ENCODE peak calls at places on chromosomes 4 and X, in six cellular contexts. A, F, C, K, T and V are unnamed samples.
A peak's percentile ranks its signal among the peaks of the same experiment; 100 is the strongest.

GRCh38 chr4:169811476-169811875 is 53.7 kb upstream of the HPF1 start:
- DNase-seq in A (no peak), F (peak; percentile 52), C (no peak), K (no peak), T (no peak), V (no peak)

GRCh38 chr4:22787753-22788389 is 95.1 kb downstream of the GBA3 start:
- DNase-seq in A (no peak), F (no peak), C (no peak), K (no peak), T (no peak), V (no peak)

GRCh38 chrX:119423631-119424030 is 24.5 kb downstream of the SLC25A43 start:
- DNase-seq in A (no peak), F (no peak), C (no peak), K (no peak), T (no peak), V (no peak)

GRCh38 chr4:26132858-26133257 is 188.0 kb upstream of the RBPJ start:
- DNase-seq in A (peak; percentile 18), F (no peak), C (no peak), K (peak; percentile 64), T (no peak), V (no peak)

GRCh38 chr4:95637047-95637600 is 88.4 kb upstream of the UNC5C start:
- DNase-seq in A (no peak), F (peak; percentile 58), C (no peak), K (peak; percentile 19), T (no peak), V (no peak)

GRCh38 chrX:134256684-134257083 is 19.7 kb downstream of the CCDC160 start:
- DNase-seq in A (no peak), F (no peak), C (no peak), K (no peak), T (no peak), V (no peak)

GRCh38 chr4:113411496-113411938 is 350.0 kb downstream of the CAMK2D start:
- DNase-seq in A (no peak), F (no peak), C (no peak), K (no peak), T (no peak), V (no peak)

GRCh38 chr4:173346074-173346473 is 11.9 kb upstream of the HMGB2 start:
- DNase-seq in A (no peak), F (no peak), C (no peak), K (no peak), T (no peak), V (no peak)

GRCh38 chr4:105436414-105436813 is 37.4 kb downstream of the PPA2 start:
- DNase-seq in A (no peak), F (no peak), C (no peak), K (no peak), T (no peak), V (no peak)

GRCh38 chrX:103211012-103211715 is 3.7 kb upstream of the BEX4 start:
- DNase-seq in A (peak; percentile 32), F (peak; percentile 66), C (peak; percentile 4), K (peak; percentile 49), T (no peak), V (no peak)

GRCh38 chrX:149161438-149162088 is 343.5 kb downstream of the IDS start:
- DNase-seq in A (no peak), F (no peak), C (no peak), K (no peak), T (no peak), V (no peak)

GRCh38 chrX:37677243-37677642 is 8.3 kb upstream of the XK start:
- DNase-seq in A (no peak), F (no peak), C (no peak), K (no peak), T (no peak), V (no peak)

GRCh38 chr4:3302164-3302785 is 9.5 kb downstream of the RGS12 start:
- DNase-seq in A (peak; percentile 64), F (no peak), C (no peak), K (peak; percentile 51), T (no peak), V (peak; percentile 61)

GRCh38 chr4:165682621-165683020 is 190.4 kb upstream of the TLL1 start:
- DNase-seq in A (no peak), F (no peak), C (no peak), K (no peak), T (no peak), V (no peak)

GRCh38 chr4:40685300-40685699 is 55.6 kb upstream of the RBM47 start:
- DNase-seq in A (no peak), F (peak; percentile 56), C (no peak), K (no peak), T (no peak), V (no peak)

GRCh38 chrX:8879750-8880149 is 78.6 kb upstream of the FAM9A start:
- DNase-seq in A (no peak), F (peak; percentile 21), C (no peak), K (peak; percentile 63), T (no peak), V (no peak)

GRCh38 chr4:87882321-87882720 is 49.6 kb downstream of the MEPE start:
- DNase-seq in A (no peak), F (no peak), C (no peak), K (no peak), T (no peak), V (no peak)

GRCh38 chrX:46961574-46962279 is 49.5 kb downstream of the JADE3 start:
- DNase-seq in A (no peak), F (no peak), C (no peak), K (no peak), T (no peak), V (no peak)

GRCh38 chr4:120096508-120097297 is 30.1 kb upstream of the MAD2L1 start:
- DNase-seq in A (no peak), F (no peak), C (no peak), K (no peak), T (no peak), V (no peak)

GRCh38 chr4:37882665-37883296 is 8.1 kb upstream of the TBC1D1 start:
- DNase-seq in A (no peak), F (peak; percentile 38), C (no peak), K (peak; percentile 43), T (no peak), V (no peak)

GRCh38 chr4:3287271-3287971 is 5.4 kb upstream of the RGS12 start:
- DNase-seq in A (no peak), F (no peak), C (no peak), K (no peak), T (no peak), V (no peak)

GRCh38 chrX:155767101-155767878 is 113.9 kb upstream of the VAMP7 start:
- DNase-seq in A (peak; percentile 13), F (peak; percentile 86), C (no peak), K (peak; percentile 62), T (peak; percentile 49), V (peak; percentile 53)

GRCh38 chr4:4390046-4390445 is 3.1 kb downstream of the NSG1 start:
- DNase-seq in A (no peak), F (no peak), C (no peak), K (no peak), T (no peak), V (no peak)

GRCh38 chrX:30800901-30801300 is 88.2 kb downstream of the TAB3 start:
- DNase-seq in A (no peak), F (no peak), C (no peak), K (no peak), T (no peak), V (no peak)

GRCh38 chr4:118799235-118799932 is 36.5 kb downstream of the SEC24D start:
- DNase-seq in A (no peak), F (no peak), C (no peak), K (no peak), T (no peak), V (no peak)

GRCh38 chrX:91435465-91435864 is 826 bp downstream of the PABPC5 start:
- DNase-seq in A (no peak), F (no peak), C (no peak), K (peak; percentile 5), T (no peak), V (no peak)

GRCh38 chr4:26873391-26874026 is 12.9 kb downstream of the STIM2 start:
- DNase-seq in A (peak; percentile 28), F (no peak), C (no peak), K (no peak), T (no peak), V (no peak)

GRCh38 chr4:124948976-124949597 is 236.6 kb upstream of the ANKRD50 start:
- DNase-seq in A (no peak), F (no peak), C (no peak), K (no peak), T (no peak), V (no peak)

GRCh38 chr4:182847543-182847942 is 69.6 kb downstream of the DCTD start:
- DNase-seq in A (no peak), F (no peak), C (no peak), K (peak; percentile 48), T (no peak), V (no peak)

GRCh38 chr4:57148831-57149230 is 38.6 kb upstream of the IGFBP7 start:
- DNase-seq in A (no peak), F (no peak), C (no peak), K (no peak), T (no peak), V (no peak)

GRCh38 chr4:181528570-181529184 is 714.5 kb upstream of the TENM3 start:
- DNase-seq in A (peak; percentile 29), F (peak; percentile 88), C (peak; percentile 63), K (peak; percentile 57), T (peak; percentile 66), V (peak; percentile 40)

GRCh38 chrX:1719270-1719669 is 104.4 kb downstream of the ASMT start:
- DNase-seq in A (no peak), F (no peak), C (no peak), K (no peak), T (no peak), V (no peak)

GRCh38 chrX:24427747-24428019 is 37.4 kb upstream of the PDK3 start:
- DNase-seq in A (no peak), F (no peak), C (no peak), K (no peak), T (no peak), V (no peak)

GRCh38 chr4:32826169-32826568 is 2106.0 kb downstream of the PCDH7 start:
- DNase-seq in A (no peak), F (no peak), C (no peak), K (no peak), T (no peak), V (no peak)

GRCh38 chr4:18020671-18021469 is 685 bp downstream of the LCORL start:
- DNase-seq in A (peak; percentile 68), F (peak; percentile 86), C (peak; percentile 54), K (peak; percentile 78), T (peak; percentile 77), V (peak; percentile 83)

GRCh38 chr4:88803600-88804096 is 106.0 kb upstream of the NAP1L5 start:
- DNase-seq in A (no peak), F (peak; percentile 56), C (no peak), K (no peak), T (peak; percentile 29), V (peak; percentile 23)

GRCh38 chrX:97898798-97899197 is 1015.1 kb downstream of the RPA4 start:
- DNase-seq in A (no peak), F (no peak), C (no peak), K (no peak), T (no peak), V (no peak)